ENCODE peak calls at places on chromosomes 12 and 14, in seven cellular contexts. I, Y, C, P, Z, R and U are unnamed samples.

GRCh38 chr12:49909826-49910225 is 6.1 kb upstream of the FAIM2 start:
- DNase-seq in P (peak; percentile 36), Y (peak; percentile 49), Z (peak; percentile 69), C (peak; percentile 37), R (peak; percentile 23), I (peak; percentile 74), U (peak; percentile 85)

GRCh38 chr14:44846232-44846824 is 115.4 kb downstream of the KLHL28 start:
- DNase-seq in P (peak; percentile 55), C (peak; percentile 18), R (no peak), Z (peak; percentile 55), Y (peak; percentile 47), I (peak; percentile 53), U (no peak)

GRCh38 chr14:99408286-99408970 is 72.2 kb downstream of the SETD3 start:
- DNase-seq in Y (no peak), Z (no peak), C (no peak), I (no peak), P (no peak), R (no peak), U (no peak)

GRCh38 chr12:92185052-92185451 is 39.4 kb upstream of the BTG1 start:
- DNase-seq in I (no peak), P (no peak), Y (no peak), Z (no peak), R (no peak), C (no peak), U (no peak)

GRCh38 chr14:37591311-37591940 is 3.6 kb downstream of the FOXA1 start:
- DNase-seq in Y (no peak), P (peak; percentile 25), R (no peak), C (no peak), Z (no peak), I (peak; percentile 90), U (peak; percentile 84)

GRCh38 chr14:58501214-58501816 is 73.8 kb downstream of the KIAA0586 start:
- DNase-seq in Z (peak; percentile 88), R (no peak), Y (peak; percentile 42), I (peak; percentile 76), C (peak; percentile 35), P (peak; percentile 76), U (no peak)

GRCh38 chr14:45251912-45252311 is 1.1 kb downstream of the MIS18BP1 start:
- DNase-seq in R (no peak), P (peak; percentile 41), Y (no peak), I (no peak), Z (peak; percentile 2), C (no peak), U (no peak)

GRCh38 chr12:88615490-88615889 is 35.2 kb upstream of the KITLG start:
- DNase-seq in I (no peak), P (no peak), R (no peak), Z (peak; percentile 50), Y (no peak), C (peak; percentile 26), U (no peak)

GRCh38 chr12:108689314-108690190 is 41.8 kb downstream of the CORO1C start:
- DNase-seq in C (no peak), R (no peak), I (peak; percentile 43), Z (peak; percentile 55), P (peak; percentile 75), Y (no peak), U (no peak)

GRCh38 chr12:90909069-90909676 is 45.8 kb downstream of the CCER1 start:
- DNase-seq in Y (peak; percentile 31), Z (peak; percentile 67), C (peak; percentile 22), P (peak; percentile 64), R (no peak), I (peak; percentile 61), U (peak; percentile 37)

GRCh38 chr14:32345311-32345771 is 16.2 kb downstream of the AKAP6 start:
- DNase-seq in Z (peak; percentile 25), R (no peak), P (peak; percentile 26), C (no peak), I (peak; percentile 16), Y (no peak), U (no peak)

GRCh38 chr12:113161415-113162016 is 12.0 kb downstream of the CFAP73 start:
- DNase-seq in I (peak; percentile 99), R (peak; percentile 98), Y (peak; percentile 97), Z (no peak), C (peak; percentile 1), P (no peak), U (peak; percentile 100)

GRCh38 chr12:112309797-112310196 is 72.4 kb downstream of the HECTD4 start:
- DNase-seq in C (no peak), P (no peak), Z (peak; percentile 66), Y (no peak), I (no peak), R (no peak), U (no peak)

GRCh38 chr14:59890676-59891075 is 20.1 kb upstream of the RTN1 start:
- DNase-seq in I (no peak), R (no peak), P (no peak), Y (no peak), C (no peak), Z (no peak), U (no peak)

GRCh38 chr12:42732908-42733411 is 143.4 kb upstream of the PRICKLE1 start:
- DNase-seq in C (no peak), P (no peak), Y (no peak), Z (no peak), I (no peak), R (no peak), U (no peak)

DNA sequence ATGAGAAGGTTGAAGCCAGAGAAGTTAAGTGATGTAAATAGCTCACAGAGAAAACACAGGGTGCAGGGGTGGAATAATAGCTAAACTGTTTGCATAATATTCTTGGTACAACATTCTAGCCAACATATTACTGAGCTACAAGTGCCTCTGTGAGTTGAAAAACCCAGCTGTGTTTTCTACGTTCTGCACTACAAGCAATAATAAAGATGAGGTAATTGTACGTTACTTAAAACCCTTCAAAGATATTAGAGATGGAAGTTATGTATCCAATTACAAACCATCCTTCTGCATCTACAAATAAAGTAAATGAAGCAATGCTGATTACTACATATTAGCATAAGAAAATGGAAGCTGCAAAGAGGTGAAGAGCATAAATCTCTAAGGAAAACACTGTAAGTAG is 271.3 kb downstream of the SSPN start:
- DNase-seq in R (no peak), Z (no peak), C (no peak), P (no peak), Y (no peak), I (no peak), U (no peak)
- H4K8ac ChIP-seq in R (no peak overlapping the region), Z (no peak overlapping the region), C (no peak overlapping the region), P (no peak overlapping the region), Y (no peak overlapping the region), I (no peak overlapping the region), U (no peak overlapping the region)

GRCh38 chr12:5946388-5946787 is 1.3 kb upstream of the ANO2 start:
- DNase-seq in R (no peak), Z (no peak), I (no peak), C (no peak), P (no peak), Y (no peak), U (no peak)

GRCh38 chr12:5944053-5944452 is 1.0 kb downstream of the ANO2 start:
- DNase-seq in Z (no peak), C (no peak), Y (no peak), R (no peak), I (no peak), P (no peak), U (no peak)

GRCh38 chr12:5945071-5946008 is at the start of gene ANO2:
- DNase-seq in Z (no peak), R (no peak), I (peak; percentile 76), P (peak; percentile 15), Y (peak; percentile 62), C (peak; percentile 86), U (peak; percentile 69)

GRCh38 chr12:5941907-5942306 is 3.2 kb downstream of the ANO2 start:
- DNase-seq in P (no peak), R (no peak), Z (no peak), I (no peak), Y (no peak), C (no peak), U (no peak)

GRCh38 chr12:5944688-5945070 is 380 bp downstream of the ANO2 start:
- DNase-seq in P (no peak), C (peak; percentile 55), Y (no peak), I (peak; percentile 42), Z (no peak), R (no peak), U (no peak)
- H4K8ac ChIP-seq in P (no peak overlapping the region), C (peak overlapping the region; percentile 80), Y (no peak overlapping the region), I (peak overlapping the region; percentile 84), Z (no peak overlapping the region), R (peak overlapping the region; percentile 93), U (no peak overlapping the region)

GRCh38 chr14:90239139-90239538 is 17.2 kb upstream of the PSMC1 start:
- DNase-seq in R (no peak), C (no peak), I (peak; percentile 55), P (peak; percentile 45), Y (no peak), Z (no peak), U (no peak)
- H4K8ac ChIP-seq in R (no peak overlapping the region), C (no peak overlapping the region), I (no peak overlapping the region), P (no peak overlapping the region), Y (no peak overlapping the region), Z (no peak overlapping the region), U (no peak overlapping the region)

DNA sequence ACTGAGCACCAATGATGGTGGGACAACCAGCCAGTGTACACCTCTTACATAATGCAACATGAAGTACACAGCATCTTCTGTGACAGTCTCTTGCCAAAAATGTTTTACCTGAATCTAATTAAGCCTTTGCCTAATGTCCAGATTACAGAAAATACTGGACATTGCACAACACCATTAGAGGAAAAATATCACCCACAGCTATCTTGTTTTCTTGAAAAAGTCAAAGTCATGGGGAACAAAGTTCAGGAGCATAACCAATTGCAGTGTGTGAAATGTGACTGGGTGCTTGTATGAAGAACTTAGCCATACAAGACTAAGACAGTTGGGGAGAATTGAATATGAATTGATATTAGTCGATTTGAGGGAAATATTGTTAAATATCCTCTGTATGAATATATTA is 12.1 kb upstream of the ANO6 start:
- DNase-seq in P (no peak), C (no peak), Y (no peak), Z (no peak), I (no peak), R (no peak), U (no peak)
- H4K8ac ChIP-seq in P (no peak overlapping the region), C (no peak overlapping the region), Y (no peak overlapping the region), Z (no peak overlapping the region), I (no peak overlapping the region), R (no peak overlapping the region), U (no peak overlapping the region)